ENCODE peak calls at places on chromosomes 3 and 15, in four cellular contexts. One of them, this sample, is unnamed.

GRCh38 chr3:42421818-42422796 is 11.7 kb upstream of the LYZL4 start:
- DNase-seq in ecto neural progenitor cell: no peak
- DNase-seq in ovary: no peak
- DNase-seq in stimulated activated CD8-positive, alpha-beta memory T cell treated with anti-CD3 and anti-CD28 coated beads, Interleukin-15, amount 100 ng/mL, for 24 hours: no peak
- DNase-seq in this sample: no peak

GRCh38 chr3:149153402-149153801 is 24.0 kb downstream of the HPS3 start:
- DNase-seq in ecto neural progenitor cell: no peak
- DNase-seq in ovary: no peak
- DNase-seq in stimulated activated CD8-positive, alpha-beta memory T cell treated with anti-CD3 and anti-CD28 coated beads, Interleukin-15, amount 100 ng/mL, for 24 hours: no peak
- DNase-seq in this sample: no peak

GRCh38 chr3:129224984-129225393 is 24.4 kb upstream of the COPG1 start:
- DNase-seq in ovary: peak
- DNase-seq in ecto neural progenitor cell: no peak
- DNase-seq in stimulated activated CD8-positive, alpha-beta memory T cell treated with anti-CD3 and anti-CD28 coated beads, Interleukin-15, amount 100 ng/mL, for 24 hours: no peak
- DNase-seq in this sample: peak

GRCh38 chr3:60746043-60746638 is 505.1 kb downstream of the FHIT start:
- DNase-seq in stimulated activated CD8-positive, alpha-beta memory T cell treated with anti-CD3 and anti-CD28 coated beads, Interleukin-15, amount 100 ng/mL, for 24 hours: no peak
- DNase-seq in ovary: no peak
- DNase-seq in ecto neural progenitor cell: no peak
- DNase-seq in this sample: no peak

GRCh38 chr3:185337231-185337816 is 25.6 kb upstream of the MAP3K13 start:
- DNase-seq in ecto neural progenitor cell: no peak
- DNase-seq in ovary: no peak
- DNase-seq in stimulated activated CD8-positive, alpha-beta memory T cell treated with anti-CD3 and anti-CD28 coated beads, Interleukin-15, amount 100 ng/mL, for 24 hours: no peak
- DNase-seq in this sample: no peak

GRCh38 chr15:38758001-38758400 is 193.4 kb upstream of the RASGRP1 start:
- DNase-seq in stimulated activated CD8-positive, alpha-beta memory T cell treated with anti-CD3 and anti-CD28 coated beads, Interleukin-15, amount 100 ng/mL, for 24 hours: no peak
- DNase-seq in ovary: no peak
- DNase-seq in ecto neural progenitor cell: no peak
- DNase-seq in this sample: no peak

GRCh38 chr3:41301548-41301947 is 102.2 kb downstream of the CTNNB1 start:
- DNase-seq in ovary: no peak
- DNase-seq in ecto neural progenitor cell: no peak
- DNase-seq in stimulated activated CD8-positive, alpha-beta memory T cell treated with anti-CD3 and anti-CD28 coated beads, Interleukin-15, amount 100 ng/mL, for 24 hours: no peak
- DNase-seq in this sample: no peak

GRCh38 chr3:142976621-142977398 is 13.3 kb upstream of the PAQR9 start:
- DNase-seq in ovary: peak
- DNase-seq in ecto neural progenitor cell: no peak
- DNase-seq in stimulated activated CD8-positive, alpha-beta memory T cell treated with anti-CD3 and anti-CD28 coated beads, Interleukin-15, amount 100 ng/mL, for 24 hours: no peak
- DNase-seq in this sample: peak

GRCh38 chr3:164479406-164479805 is 598.9 kb downstream of the SI start:
- DNase-seq in ovary: no peak
- DNase-seq in stimulated activated CD8-positive, alpha-beta memory T cell treated with anti-CD3 and anti-CD28 coated beads, Interleukin-15, amount 100 ng/mL, for 24 hours: no peak
- DNase-seq in ecto neural progenitor cell: no peak
- DNase-seq in this sample: no peak

GRCh38 chr15:39367591-39367990 is 213.3 kb upstream of the THBS1 start:
- DNase-seq in ovary: no peak
- DNase-seq in ecto neural progenitor cell: no peak
- DNase-seq in stimulated activated CD8-positive, alpha-beta memory T cell treated with anti-CD3 and anti-CD28 coated beads, Interleukin-15, amount 100 ng/mL, for 24 hours: no peak
- DNase-seq in this sample: no peak

GRCh38 chr3:112682361-112682760 is 41.4 kb upstream of the CCDC80 start:
- DNase-seq in ovary: no peak
- DNase-seq in stimulated activated CD8-positive, alpha-beta memory T cell treated with anti-CD3 and anti-CD28 coated beads, Interleukin-15, amount 100 ng/mL, for 24 hours: no peak
- DNase-seq in ecto neural progenitor cell: no peak
- DNase-seq in this sample: no peak

GRCh38 chr15:91866971-91867372 is 13.5 kb downstream of the SLCO3A1 start:
- DNase-seq in ecto neural progenitor cell: no peak
- DNase-seq in stimulated activated CD8-positive, alpha-beta memory T cell treated with anti-CD3 and anti-CD28 coated beads, Interleukin-15, amount 100 ng/mL, for 24 hours: no peak
- DNase-seq in ovary: peak
- DNase-seq in this sample: no peak

GRCh38 chr3:182172534-182172933 is 460.8 kb downstream of the SOX2 start:
- DNase-seq in ecto neural progenitor cell: no peak
- DNase-seq in ovary: no peak
- DNase-seq in stimulated activated CD8-positive, alpha-beta memory T cell treated with anti-CD3 and anti-CD28 coated beads, Interleukin-15, amount 100 ng/mL, for 24 hours: no peak
- DNase-seq in this sample: no peak

GRCh38 chr15:58517252-58517681 is 85.5 kb downstream of the LIPC start:
- DNase-seq in ecto neural progenitor cell: no peak
- DNase-seq in ovary: no peak
- DNase-seq in stimulated activated CD8-positive, alpha-beta memory T cell treated with anti-CD3 and anti-CD28 coated beads, Interleukin-15, amount 100 ng/mL, for 24 hours: no peak
- DNase-seq in this sample: no peak

GRCh38 chr15:73265536-73266153 is 103.1 kb downstream of the HCN4 start:
- DNase-seq in stimulated activated CD8-positive, alpha-beta memory T cell treated with anti-CD3 and anti-CD28 coated beads, Interleukin-15, amount 100 ng/mL, for 24 hours: no peak
- DNase-seq in ovary: peak
- DNase-seq in ecto neural progenitor cell: peak
- DNase-seq in this sample: no peak

GRCh38 chr3:39848365-39848764 is 39.0 kb downstream of the MYRIP start:
- DNase-seq in stimulated activated CD8-positive, alpha-beta memory T cell treated with anti-CD3 and anti-CD28 coated beads, Interleukin-15, amount 100 ng/mL, for 24 hours: no peak
- DNase-seq in ovary: no peak
- DNase-seq in ecto neural progenitor cell: no peak
- DNase-seq in this sample: no peak

GRCh38 chr15:93566777-93567176 is 477.8 kb upstream of the RGMA start:
- DNase-seq in ovary: no peak
- DNase-seq in stimulated activated CD8-positive, alpha-beta memory T cell treated with anti-CD3 and anti-CD28 coated beads, Interleukin-15, amount 100 ng/mL, for 24 hours: no peak
- DNase-seq in ecto neural progenitor cell: no peak
- DNase-seq in this sample: no peak

GRCh38 chr3:163476179-163476578 is 1602.1 kb downstream of the SI start:
- DNase-seq in ecto neural progenitor cell: no peak
- DNase-seq in ovary: no peak
- DNase-seq in stimulated activated CD8-positive, alpha-beta memory T cell treated with anti-CD3 and anti-CD28 coated beads, Interleukin-15, amount 100 ng/mL, for 24 hours: no peak
- DNase-seq in this sample: no peak

GRCh38 chr3:162892921-162893793 is 1396.5 kb downstream of the OTOL1 start:
- DNase-seq in ovary: no peak
- DNase-seq in ecto neural progenitor cell: no peak
- DNase-seq in stimulated activated CD8-positive, alpha-beta memory T cell treated with anti-CD3 and anti-CD28 coated beads, Interleukin-15, amount 100 ng/mL, for 24 hours: no peak
- DNase-seq in this sample: no peak

GRCh38 chr3:38084969-38085942 is 46.2 kb downstream of the DLEC1 start:
- DNase-seq in ecto neural progenitor cell: no peak
- DNase-seq in stimulated activated CD8-positive, alpha-beta memory T cell treated with anti-CD3 and anti-CD28 coated beads, Interleukin-15, amount 100 ng/mL, for 24 hours: no peak
- DNase-seq in ovary: no peak
- DNase-seq in this sample: no peak

GRCh38 chr3:126468028-126468891 is 7.4 kb downstream of the ZXDC start:
- DNase-seq in stimulated activated CD8-positive, alpha-beta memory T cell treated with anti-CD3 and anti-CD28 coated beads, Interleukin-15, amount 100 ng/mL, for 24 hours: no peak
- DNase-seq in ecto neural progenitor cell: no peak
- DNase-seq in ovary: no peak
- DNase-seq in this sample: no peak

GRCh38 chr15:68224546-68225250 is 4.8 kb downstream of the CLN6 start:
- DNase-seq in stimulated activated CD8-positive, alpha-beta memory T cell treated with anti-CD3 and anti-CD28 coated beads, Interleukin-15, amount 100 ng/mL, for 24 hours: no peak
- DNase-seq in ecto neural progenitor cell: peak
- DNase-seq in ovary: no peak
- DNase-seq in this sample: no peak

GRCh38 chr3:152300029-152300764 is 31.5 kb downstream of the MBNL1 start:
- DNase-seq in ecto neural progenitor cell: no peak
- DNase-seq in ovary: no peak
- DNase-seq in stimulated activated CD8-positive, alpha-beta memory T cell treated with anti-CD3 and anti-CD28 coated beads, Interleukin-15, amount 100 ng/mL, for 24 hours: no peak
- DNase-seq in this sample: no peak

GRCh38 chr3:11711826-11712225 is 68.1 kb upstream of the VGLL4 start:
- DNase-seq in ecto neural progenitor cell: no peak
- DNase-seq in ovary: no peak
- DNase-seq in stimulated activated CD8-positive, alpha-beta memory T cell treated with anti-CD3 and anti-CD28 coated beads, Interleukin-15, amount 100 ng/mL, for 24 hours: no peak
- DNase-seq in this sample: no peak

GRCh38 chr3:157119369-157119951 is 40.5 kb downstream of the CCNL1 start:
- DNase-seq in ovary: no peak
- DNase-seq in ecto neural progenitor cell: no peak
- DNase-seq in stimulated activated CD8-positive, alpha-beta memory T cell treated with anti-CD3 and anti-CD28 coated beads, Interleukin-15, amount 100 ng/mL, for 24 hours: no peak
- DNase-seq in this sample: no peak

GRCh38 chr3:149579838-149580542 is 77.8 kb downstream of the WWTR1 start:
- DNase-seq in ovary: no peak
- DNase-seq in stimulated activated CD8-positive, alpha-beta memory T cell treated with anti-CD3 and anti-CD28 coated beads, Interleukin-15, amount 100 ng/mL, for 24 hours: no peak
- DNase-seq in ecto neural progenitor cell: no peak
- DNase-seq in this sample: no peak

GRCh38 chr15:35182841-35183479 is 97.9 kb upstream of the NANOGP8 start:
- DNase-seq in ecto neural progenitor cell: peak
- DNase-seq in stimulated activated CD8-positive, alpha-beta memory T cell treated with anti-CD3 and anti-CD28 coated beads, Interleukin-15, amount 100 ng/mL, for 24 hours: no peak
- DNase-seq in ovary: no peak
- DNase-seq in this sample: no peak

GRCh38 chr3:20905210-20905805 is 719.3 kb upstream of the SGO1 start:
- DNase-seq in ovary: no peak
- DNase-seq in ecto neural progenitor cell: no peak
- DNase-seq in stimulated activated CD8-positive, alpha-beta memory T cell treated with anti-CD3 and anti-CD28 coated beads, Interleukin-15, amount 100 ng/mL, for 24 hours: no peak
- DNase-seq in this sample: no peak